ENCODE peak calls at places on chromosomes 1 and 21, in seven cellular contexts. L, C, P, D, I, N and A are unnamed samples.
A peak's percentile ranks its signal among the peaks of the same experiment; 100 is the strongest.

GRCh38 chr1:116375165-116375883 is 2.3 kb downstream of the ATP1A1 start:
- DNase-seq in I (no peak), C (no peak), D (no peak), P (no peak), N (no peak), L (no peak), A (no peak)

GRCh38 chr1:161261859-161262225 is 3.3 kb downstream of the PCP4L1 start:
- DNase-seq in D (no peak), I (no peak), N (no peak), P (no peak), L (no peak), C (no peak), A (no peak)

GRCh38 chr1:19222979-19223824 is 13.1 kb upstream of the UBR4 start:
- DNase-seq in I (no peak), P (no peak), D (no peak), C (no peak), L (peak; percentile 41), N (peak; percentile 41), A (no peak)

GRCh38 chr1:1306070-1306660 is 1.6 kb downstream of the ACAP3 start:
- DNase-seq in I (no peak), L (no peak), N (no peak), P (no peak), C (no peak), D (no peak), A (no peak)

GRCh38 chr1:152167835-152168534 is 9.0 kb upstream of the RPTN start:
- DNase-seq in P (no peak), L (peak; percentile 97), I (no peak), N (peak; percentile 96), D (no peak), C (peak; percentile 23), A (no peak)

GRCh38 chr1:24173638-24174325 is 13.3 kb downstream of the IFNLR1 start:
- DNase-seq in I (no peak), C (no peak), L (no peak), D (no peak), N (no peak), P (no peak), A (no peak)

GRCh38 chr1:110495926-110496600 is 22.9 kb downstream of the KCNA10 start:
- DNase-seq in C (peak; percentile 88), P (peak; percentile 86), D (peak; percentile 17), L (peak; percentile 51), N (peak; percentile 55), I (peak; percentile 79), A (peak; percentile 18)

GRCh38 chr1:201954263-201955008 is 867 bp upstream of the TIMM17A start:
- DNase-seq in P (no peak), L (no peak), D (no peak), N (no peak), C (no peak), I (no peak), A (no peak)

GRCh38 chr1:193189442-193190095 is 3.2 kb upstream of the B3GALT2 start:
- DNase-seq in L (no peak), P (no peak), N (no peak), C (no peak), I (no peak), D (no peak), A (no peak)

GRCh38 chr21:42862123-42862475 is 17.2 kb downstream of the WDR4 start:
- DNase-seq in C (no peak), D (no peak), L (no peak), I (no peak), P (no peak), N (no peak), A (no peak)

GRCh38 chr21:45359451-45360217 is 45.3 kb upstream of the COL18A1 start:
- DNase-seq in C (no peak), P (no peak), D (no peak), L (no peak), I (peak; percentile 39), N (no peak), A (no peak)

GRCh38 chr1:9164537-9164910 is 35.6 kb upstream of the GPR157 start:
- DNase-seq in I (no peak), N (peak; percentile 5), P (no peak), C (no peak), D (no peak), L (peak; percentile 41), A (no peak)

GRCh38 chr1:92934395-92935378 is 26.6 kb downstream of the DIPK1A start:
- DNase-seq in N (no peak), C (peak; percentile 51), I (no peak), L (peak; percentile 98), D (peak; percentile 54), P (no peak), A (no peak)

GRCh38 chr1:210236840-210237409 is 4.3 kb downstream of the SERTAD4 start:
- DNase-seq in I (peak; percentile 68), P (no peak), D (peak; percentile 78), C (peak; percentile 38), L (peak; percentile 92), N (no peak), A (no peak)

GRCh38 chr21:9750341-9751086 is 770.9 kb upstream of the TPTE start:
- DNase-seq in I (no peak), L (no peak), D (no peak), N (no peak), C (no peak), P (no peak), A (no peak)

GRCh38 chr1:18882511-18882910 is 19.8 kb downstream of the ALDH4A1 start:
- DNase-seq in P (no peak), L (peak; percentile 58), N (peak; percentile 65), I (no peak), D (no peak), C (peak; percentile 81), A (no peak)

GRCh38 chr21:15144026-15144425 is 79.2 kb upstream of the NRIP1 start:
- DNase-seq in I (no peak), N (no peak), C (no peak), L (no peak), D (no peak), P (no peak), A (no peak)

GRCh38 chr1:86429122-86429725 is 5.3 kb downstream of the CLCA2 start:
- DNase-seq in D (no peak), C (no peak), N (no peak), L (peak; percentile 62), P (no peak), I (no peak), A (no peak)

GRCh38 chr1:35539073-35539823 is 18.0 kb downstream of the KIAA0319L start:
- DNase-seq in C (no peak), N (no peak), I (no peak), L (peak; percentile 53), D (no peak), P (no peak), A (no peak)

GRCh38 chr21:43917515-43918384 is 52.7 kb downstream of the AGPAT3 start:
- DNase-seq in C (no peak), P (peak; percentile 41), D (no peak), N (no peak), I (no peak), L (no peak), A (no peak)

GRCh38 chr1:34199927-34200326 is 23.2 kb downstream of the C1orf94 start:
- DNase-seq in D (no peak), P (no peak), C (peak; percentile 87), N (peak; percentile 48), L (peak; percentile 82), I (no peak), A (no peak)

GRCh38 chr1:41102208-41102607 is 80.7 kb upstream of the SLFNL1 start:
- DNase-seq in C (peak; percentile 92), P (peak; percentile 96), D (peak; percentile 56), N (no peak), L (peak; percentile 98), I (peak; percentile 93), A (no peak)

GRCh38 chr1:44089371-44090070 is 29.1 kb upstream of the KLF17 start:
- DNase-seq in C (peak; percentile 76), D (peak; percentile 22), N (no peak), P (no peak), I (no peak), L (peak; percentile 32), A (no peak)

GRCh38 chr1:245996806-245997205 is 510.3 kb downstream of the SMYD3 start:
- DNase-seq in N (no peak), C (no peak), D (no peak), L (no peak), I (no peak), P (no peak), A (no peak)

GRCh38 chr1:176625365-176625764 is 162.4 kb downstream of the PAPPA2 start:
- DNase-seq in P (no peak), D (no peak), I (no peak), L (no peak), N (no peak), C (no peak), A (no peak)

GRCh38 chr1:3598051-3598471 is 13.2 kb downstream of the MEGF6 start:
- DNase-seq in I (peak; percentile 67), C (no peak), D (no peak), P (no peak), N (no peak), L (peak; percentile 17), A (no peak)